ENCODE peak calls at places on chromosomes 6 and 20, in seven cellular contexts. F is HCT116, B is HepG2, I is upper lobe of right lung, G is astrocyte, O is H9, S is GM23248. U is an unnamed sample. For H3K4me1 and H3K9me3, the result is how much of the 10 kb centered on the place peaks cover.

GRCh38 chr20:25195962-25196700 is 619 bp downstream of the ENTPD6 start:
- DNase-seq in F (peak), B (peak), I (no peak), G (no peak), O (peak), S (no peak), U (peak)

GRCh38 chr20:23488470-23488869 is 2.4 kb upstream of the CST8 start:
- DNase-seq in F (no peak), B (no peak), I (no peak), G (no peak), O (no peak), S (no peak), U (no peak)

GRCh38 chr6:125789576-125790402 is 971 bp upstream of the NCOA7 start:
- DNase-seq in F (no peak), B (peak), I (peak), G (peak), O (peak), S (peak), U (peak)

GRCh38 chr20:57445298-57445697 is 54.1 kb downstream of the RBM38 start:
- DNase-seq in F (no peak), B (no peak), I (no peak), G (peak), O (no peak), S (peak), U (no peak)

GRCh38 chr6:158143700-158144099 is 24.4 kb downstream of the SERAC1 start:
- DNase-seq in F (no peak), B (peak), I (no peak), G (no peak), O (peak), S (peak), U (peak)

GRCh38 chr20:57092900-57093238 is 173.6 kb downstream of the BMP7 start:
- DNase-seq in F (no peak), B (no peak), I (no peak), G (no peak), O (no peak), S (no peak), U (no peak)

GRCh38 chr6:149201068-149201655 is 116.3 kb upstream of the TAB2 start:
- DNase-seq in F (no peak), B (no peak), I (no peak), G (no peak), O (no peak), S (no peak), U (no peak)

GRCh38 chr6:158174514-158174913 is 6.4 kb downstream of the GTF2H5 start:
- DNase-seq in F (no peak), B (no peak), I (no peak), G (peak), O (no peak), S (peak), U (no peak)

GRCh38 chr6:133567656-133568055 is 321.3 kb upstream of the TCF21 start:
- DNase-seq in F (no peak), B (no peak), I (no peak), G (no peak), O (no peak), S (peak), U (no peak)

GRCh38 chr20:52242237-52243230 is 51.0 kb upstream of the ZFP64 start:
- DNase-seq in F (no peak), B (no peak), I (no peak), G (no peak), O (no peak), S (peak), U (no peak)

GRCh38 chr6:50390416-50390815 is 322.9 kb upstream of the TFAP2D start:
- DNase-seq in F (no peak), B (no peak), I (no peak), G (no peak), O (no peak), S (no peak), U (no peak)

GRCh38 chr6:71977860-71978259 is 91.5 kb downstream of the RIMS1 start:
- DNase-seq in F (no peak), B (no peak), I (no peak), G (no peak), O (no peak), S (peak), U (no peak)

GRCh38 chr6:13769655-13770053 is 44.7 kb downstream of the MCUR1 start:
- DNase-seq in F (no peak), B (no peak), I (no peak), G (no peak), O (peak), S (peak), U (no peak)

GRCh38 chr6:100101656-100102055 is 107.6 kb upstream of the MCHR2 start:
- DNase-seq in F (no peak), B (no peak), I (no peak), G (no peak), O (no peak), S (no peak), U (no peak)

GRCh38 chr6:117840541-117840983 is 66.5 kb upstream of the SLC35F1 start:
- DNase-seq in F (peak), B (peak), I (no peak), G (peak), O (no peak), S (peak), U (peak)

GRCh38 chr6:33983109-33983475 is 162.8 kb downstream of the GRM4 start:
- DNase-seq in F (peak), B (peak), I (peak), G (no peak), O (peak), S (peak), U (peak)

GRCh38 chr6:157710604-157711003 is 112.4 kb upstream of the SNX9 start:
- DNase-seq in F (no peak), B (no peak), I (no peak), G (no peak), O (no peak), S (peak), U (peak)

GRCh38 chr20:2799271-2799670 is 1.2 kb downstream of the CPXM1 start:
- DNase-seq in F (no peak), B (no peak), I (no peak), G (no peak), O (peak), S (no peak), U (no peak)

GRCh38 chr20:57435498-57436222 is 44.5 kb downstream of the RBM38 start:
- DNase-seq in F (peak), B (peak), I (peak), G (peak), O (peak), S (no peak), U (peak)

GRCh38 chr6:159610881-159611280 is 82.2 kb downstream of the SOD2 start:
- DNase-seq in F (no peak), B (no peak), I (no peak), G (no peak), O (no peak), S (no peak), U (no peak)

GRCh38 chr6:149405823-149406765 is 6.0 kb downstream of the SUMO4 start:
- DNase-seq in F (no peak), B (no peak), I (no peak), G (no peak), O (no peak), S (peak), U (no peak)

GRCh38 chr6:100271625-100272024 is 193.1 kb downstream of the SIM1 start:
- DNase-seq in F (no peak), B (no peak), I (no peak), G (no peak), O (no peak), S (no peak), U (no peak)

GRCh38 chr20:37007898-37008649 is 56.6 kb upstream of the SAMHD1 start:
- DNase-seq in F (no peak), B (peak), I (no peak), G (peak), O (no peak), S (peak), U (peak)

GRCh38 chr6:167409689-167410088 is 84.8 kb downstream of the TTLL2 start:
- DNase-seq in F (no peak), B (no peak), I (peak), G (no peak), O (peak), S (no peak), U (no peak)

GRCh38 chr20:21289651-21290050 is 13.5 kb upstream of the XRN2 start:
- DNase-seq in F (no peak), B (no peak), I (no peak), G (no peak), O (no peak), S (peak), U (no peak)

GRCh38 chr6:99520855-99521556 is 5.8 kb upstream of the USP45 start:
- DNase-seq in F (peak), B (peak), I (peak), G (peak), O (peak), S (peak), U (peak)

GRCh38 chr6:56096454-56096853 is 150.9 kb downstream of the COL21A1 start:
- DNase-seq in F (no peak), B (no peak), I (no peak), G (peak), O (no peak), S (no peak), U (no peak)

GRCh38 chr6:165849539-165850430 is 186.7 kb upstream of the PDE10A start:
- DNase-seq in F (no peak), B (no peak), I (no peak), G (no peak), O (peak), S (peak), U (no peak)

GRCh38 chr20:8855315-8855714 is 213.6 kb upstream of the PLCB4 start:
- DNase-seq in F (no peak), B (no peak), I (no peak), G (peak), O (no peak), S (peak), U (no peak)

GRCh38 chr20:19405958-19406357 is 193.5 kb downstream of the SLC24A3 start:
- DNase-seq in F (no peak), B (no peak), I (no peak), G (no peak), O (no peak), S (no peak), U (no peak)

GRCh38 chr6:63764318-63764916 is 128.8 kb downstream of the PHF3 start:
- DNase-seq in F (peak), B (peak), I (no peak), G (peak), O (no peak), S (peak), U (peak)

GRCh38 chr6:136736281-136736960 is 55.9 kb downstream of the MAP3K5 start:
- DNase-seq in F (no peak), B (no peak), I (no peak), G (peak), O (no peak), S (no peak), U (no peak)

GRCh38 chr6:7899889-7900213 is 10.7 kb downstream of the TXNDC5 start:
- DNase-seq in F (no peak), B (no peak), I (no peak), G (no peak), O (no peak), S (no peak), U (no peak)

GRCh38 chr20:1207293-1207884 is 4.1 kb downstream of the C20orf202 start:
- DNase-seq in F (no peak), B (no peak), I (no peak), G (no peak), O (no peak), S (no peak), U (no peak)

GRCh38 chr20:40744072-40744471 is 55.0 kb upstream of the MAFB start:
- DNase-seq in F (no peak), B (no peak), I (no peak), G (no peak), O (no peak), S (no peak), U (no peak)
- H3K27ac ChIP-seq in F (no peak), B (no peak), I (no peak), G (no peak), O (no peak), S (no peak), U (no peak)

GRCh38 chr6:90303037-90303436 is 6.4 kb upstream of the BACH2 start:
- DNase-seq in F (no peak), B (no peak), I (no peak), G (no peak), O (no peak), S (no peak), U (no peak)
- H3K4me1 ChIP-seq in F (under half), B (under half), I (under half), G (under half), O (under half), S (under half), U (under half)

DNA sequence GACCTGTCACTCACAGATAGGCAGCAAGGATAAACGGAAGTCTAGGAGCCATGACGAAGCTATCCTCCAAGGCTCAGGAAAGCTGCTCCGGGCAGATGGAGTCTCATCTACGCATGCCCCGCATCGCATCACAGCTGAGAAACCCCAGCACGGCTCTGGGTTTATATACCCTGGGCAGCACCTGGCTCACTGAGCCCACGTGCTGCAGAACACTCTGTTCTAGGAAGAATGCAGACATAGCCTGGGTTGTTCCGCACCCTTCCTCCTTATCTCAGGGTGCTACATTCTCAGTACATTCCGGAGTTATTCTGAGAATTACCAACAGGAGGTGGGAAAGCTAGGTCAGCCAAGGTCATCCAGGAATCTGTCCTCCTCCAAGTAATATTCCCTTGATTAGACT is 260.4 kb downstream of the CBLN4 start:
- DNase-seq in F (no peak), B (no peak), I (no peak), G (no peak), O (no peak), S (no peak), U (no peak)
- H3K9me3 ChIP-seq in F (under half), B (half or more), I (under half), G (under half), O (under half), S (under half), U (under half)

DNA sequence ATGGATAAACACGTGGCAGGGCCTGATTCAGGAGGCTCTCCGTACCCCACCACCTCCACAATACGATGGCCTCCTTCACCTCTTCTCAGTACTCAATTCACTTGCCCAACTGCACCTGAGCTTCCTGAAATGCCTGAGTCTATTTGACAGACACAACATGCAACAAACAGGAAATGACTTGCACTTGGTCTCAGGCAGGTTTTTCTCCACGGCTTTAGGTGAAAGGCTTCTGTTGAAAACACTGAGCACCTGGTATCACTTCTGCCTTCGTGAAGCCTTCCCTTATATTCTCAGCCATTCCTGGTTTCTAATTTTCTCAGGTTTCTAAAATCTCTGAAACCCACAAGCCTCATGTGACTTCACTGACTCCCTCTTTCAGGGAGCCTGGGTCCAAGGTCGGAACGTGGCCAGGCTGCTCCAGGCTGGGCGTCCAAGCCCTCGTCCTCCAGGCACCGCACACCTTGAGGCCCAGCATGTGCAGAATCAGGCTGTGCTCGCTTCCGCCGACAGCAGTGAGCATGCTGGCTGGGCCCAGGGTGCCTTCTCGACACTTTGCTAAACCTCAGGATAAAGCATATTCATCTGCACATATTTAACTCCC is 34.7 kb downstream of the TAF4 start:
- DNase-seq in F (no peak), B (peak), I (no peak), G (no peak), O (no peak), S (no peak), U (peak)
- H3K27ac ChIP-seq in F (no peak), B (peak), I (no peak), G (no peak), O (no peak), S (no peak), U (peak)

DNA sequence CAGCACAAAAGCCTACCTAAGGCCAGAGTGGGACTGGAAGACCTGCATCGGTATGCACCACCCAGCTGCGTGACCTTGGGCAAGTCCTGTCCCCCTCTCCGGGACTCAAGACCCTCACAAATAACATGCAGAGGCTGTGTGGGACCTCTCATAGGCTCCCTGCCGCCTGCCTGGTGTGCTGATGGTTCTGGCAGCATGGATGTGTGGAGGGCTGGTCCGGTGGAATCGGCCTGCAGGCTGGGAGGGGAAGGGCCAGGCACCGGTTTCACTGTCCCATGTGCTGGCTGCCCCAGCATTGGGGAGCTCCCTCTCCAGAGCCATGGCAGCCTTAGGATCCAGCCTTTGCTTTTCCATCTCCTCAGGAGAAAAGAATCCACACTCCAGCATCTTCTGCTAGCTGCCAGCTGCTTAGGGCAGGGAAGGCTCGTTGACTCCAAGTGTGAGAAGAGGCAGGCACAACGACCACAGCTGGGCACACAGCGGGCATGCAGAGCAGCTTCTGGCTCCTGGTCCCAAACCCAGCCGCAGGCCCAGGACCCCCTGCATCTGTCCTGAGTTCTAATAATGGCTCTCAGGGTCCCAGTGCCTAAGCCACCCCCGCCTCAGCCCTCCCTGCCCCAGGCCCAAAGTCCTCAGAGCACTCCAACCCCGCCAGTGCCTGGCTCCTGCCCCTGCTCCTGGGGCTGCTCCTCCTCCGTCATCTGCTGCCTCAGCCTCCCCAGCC is 32.5 kb downstream of the TFEB start:
- DNase-seq in F (no peak), B (no peak), I (no peak), G (no peak), O (no peak), S (no peak), U (no peak)
- H3K4me1 ChIP-seq in F (under half), B (under half), I (under half), G (under half), O (under half), S (under half), U (under half)

DNA sequence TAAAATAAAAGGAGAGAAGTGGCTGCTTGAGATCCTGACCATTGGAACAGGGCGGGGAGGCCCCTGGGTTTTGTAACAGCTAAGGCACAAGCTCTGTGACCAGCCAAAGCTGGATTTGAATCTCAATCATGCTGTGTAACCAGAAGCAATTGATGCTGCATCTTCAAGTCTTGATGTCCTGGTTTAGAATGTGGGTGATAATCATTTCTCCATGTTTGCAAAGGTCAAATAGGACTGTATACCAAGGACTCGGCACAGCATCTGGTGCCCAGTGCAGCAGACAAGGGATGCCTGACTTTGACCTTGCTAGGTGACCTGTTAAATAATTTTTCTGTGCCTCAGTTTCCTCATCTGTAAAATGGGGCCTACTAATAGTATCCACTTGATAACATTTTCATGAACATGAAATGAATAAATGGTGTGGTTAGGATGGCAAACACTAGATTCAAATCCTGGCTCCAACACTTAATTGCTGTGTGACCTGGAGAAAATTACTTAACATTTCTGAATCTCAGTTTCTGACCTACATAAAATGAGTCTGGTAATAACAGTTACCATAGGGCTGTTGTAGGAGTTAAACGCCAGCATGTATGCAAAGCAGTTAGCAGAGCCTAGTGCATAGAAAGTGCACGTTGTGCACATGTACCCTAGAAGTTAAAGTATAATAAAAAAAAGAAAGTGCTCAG is 46.3 kb upstream of the BCAS1 start:
- DNase-seq in F (no peak), B (no peak), I (no peak), G (no peak), O (no peak), S (no peak), U (no peak)
- H3K9me3 ChIP-seq in F (under half), B (under half), I (under half), G (under half), O (under half), S (under half), U (under half)

GRCh38 chr6:15402401-15403045 is 156.7 kb downstream of the JARID2 start:
- DNase-seq in F (no peak), B (no peak), I (no peak), G (no peak), O (no peak), S (no peak), U (no peak)

GRCh38 chr6:15403094-15403493 is 157.2 kb downstream of the JARID2 start:
- DNase-seq in F (no peak), B (no peak), I (no peak), G (no peak), O (no peak), S (no peak), U (no peak)

GRCh38 chr6:15404700-15404980 is 158.8 kb downstream of the JARID2 start:
- DNase-seq in F (no peak), B (no peak), I (no peak), G (no peak), O (no peak), S (no peak), U (no peak)

GRCh38 chr6:15406452-15406851 is 160.6 kb downstream of the JARID2 start:
- DNase-seq in F (no peak), B (no peak), I (no peak), G (no peak), O (no peak), S (no peak), U (no peak)

DNA sequence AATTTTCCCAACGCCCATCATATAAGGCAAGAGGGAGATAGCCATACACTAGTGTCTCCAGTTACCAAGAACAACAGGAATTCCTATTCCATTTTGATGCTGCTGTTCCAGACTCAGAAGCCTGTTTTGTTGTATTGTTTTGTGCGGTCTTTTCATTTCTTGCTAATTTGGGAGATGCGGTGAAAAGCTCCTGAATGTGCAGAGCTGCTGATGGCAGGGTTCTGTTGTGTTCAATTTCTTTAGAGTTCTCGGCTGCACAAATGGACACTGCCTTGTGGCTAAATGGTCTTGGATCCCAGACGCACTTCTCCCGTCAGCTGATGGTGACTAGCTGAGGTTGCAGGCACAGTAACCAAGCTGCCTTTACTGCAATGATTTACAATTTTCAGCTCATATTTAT is 159.2 kb downstream of the JARID2 start:
- DNase-seq in F (no peak), B (no peak), I (no peak), G (no peak), O (no peak), S (no peak), U (no peak)
- H3K27ac ChIP-seq in F (no peak), B (no peak), I (no peak), G (no peak), O (no peak), S (no peak), U (no peak)